ENCODE peak calls at places on chromosomes 7 and 10, in eight cellular contexts. K, D, S, U, V, R, A and F are unnamed samples.
A peak's percentile ranks its signal among the peaks of the same experiment; 100 is the strongest.

GRCh38 chr7:153190452-153190851 is 430.9 kb downstream of the ACTR3B start:
- DNase-seq in K (no peak), D (no peak), S (no peak), U (no peak), V (no peak), R (peak; percentile 70), A (no peak), F (peak; percentile 5)

GRCh38 chr7:140231779-140232491 is 55.2 kb upstream of the KDM7A start:
- DNase-seq in K (no peak), D (no peak), S (no peak), U (no peak), V (no peak), R (no peak), A (no peak), F (no peak)

GRCh38 chr7:68866136-68866535 is 732.1 kb upstream of the AUTS2 start:
- DNase-seq in K (no peak), D (no peak), S (no peak), U (no peak), V (no peak), R (no peak), A (no peak), F (no peak)

GRCh38 chr10:109852004-109852717 is 71.2 kb downstream of the XPNPEP1 start:
- DNase-seq in K (peak; percentile 80), D (peak; percentile 71), S (peak; percentile 37), U (peak; percentile 88), V (peak; percentile 83), R (peak; percentile 88), A (peak; percentile 82), F (peak; percentile 80)

GRCh38 chr10:73247509-73248258 is 629 bp upstream of the DNAJC9 start:
- DNase-seq in K (no peak), D (no peak), S (no peak), U (no peak), V (no peak), R (peak; percentile 14), A (no peak), F (no peak)

GRCh38 chr7:157568785-157569584 is 232.2 kb downstream of the DNAJB6 start:
- DNase-seq in K (no peak), D (peak; percentile 44), S (no peak), U (peak; percentile 47), V (peak; percentile 74), R (peak; percentile 56), A (peak; percentile 55), F (peak; percentile 18)

GRCh38 chr10:98087309-98087708 is 47.1 kb upstream of the R3HCC1L start:
- DNase-seq in K (no peak), D (no peak), S (no peak), U (no peak), V (no peak), R (peak; percentile 11), A (no peak), F (no peak)

GRCh38 chr10:24848169-24848688 is 104.2 kb downstream of the PRTFDC1 start:
- DNase-seq in K (no peak), D (no peak), S (no peak), U (no peak), V (no peak), R (no peak), A (no peak), F (peak; percentile 39)

GRCh38 chr10:78619244-78619851 is 449.4 kb upstream of the ZMIZ1 start:
- DNase-seq in K (no peak), D (no peak), S (no peak), U (peak; percentile 54), V (no peak), R (peak; percentile 2), A (no peak), F (no peak)

DNA sequence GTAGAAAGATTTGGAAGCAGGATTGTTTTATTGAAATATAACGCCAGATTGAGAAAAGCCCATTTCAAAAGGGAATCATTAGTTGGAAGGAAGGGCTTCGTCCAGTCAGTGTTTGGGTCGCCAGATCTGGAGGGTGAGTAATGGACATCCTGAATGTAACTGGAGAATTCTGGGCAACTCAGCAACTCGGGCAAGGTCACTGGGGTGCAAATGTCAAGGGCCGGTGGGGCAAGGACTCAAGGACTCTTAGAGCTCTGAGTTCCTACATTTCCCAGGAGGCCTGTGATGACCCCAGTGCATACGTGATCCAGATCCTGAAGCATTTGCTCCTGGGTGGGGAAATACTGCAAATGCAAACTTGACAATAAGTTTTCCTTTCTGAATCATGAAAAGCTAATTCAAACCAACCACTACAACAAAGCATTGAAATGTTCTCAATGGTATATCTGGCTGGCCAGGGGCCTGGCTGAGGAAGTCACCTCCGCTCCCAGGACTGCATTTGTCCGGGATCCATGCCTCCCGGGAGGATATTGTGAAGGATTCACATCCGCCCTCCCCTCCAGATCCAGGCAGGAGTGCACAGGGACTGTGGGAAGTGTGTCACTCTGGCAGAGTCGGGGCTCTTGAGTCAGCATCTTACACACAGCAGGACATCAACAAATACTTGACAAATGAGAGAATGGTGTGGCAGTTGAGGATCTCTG is 164.0 kb downstream of the FANK1 start:
- DNase-seq in K (no peak), D (no peak), S (no peak), U (no peak), V (no peak), R (no peak), A (peak; percentile 64), F (peak; percentile 90)
- TF ChIP-seq CTCF in K (no peak), D (no peak), S (no peak), U (no peak), V (no peak), R (no peak), A (no peak), F (no peak)

DNA sequence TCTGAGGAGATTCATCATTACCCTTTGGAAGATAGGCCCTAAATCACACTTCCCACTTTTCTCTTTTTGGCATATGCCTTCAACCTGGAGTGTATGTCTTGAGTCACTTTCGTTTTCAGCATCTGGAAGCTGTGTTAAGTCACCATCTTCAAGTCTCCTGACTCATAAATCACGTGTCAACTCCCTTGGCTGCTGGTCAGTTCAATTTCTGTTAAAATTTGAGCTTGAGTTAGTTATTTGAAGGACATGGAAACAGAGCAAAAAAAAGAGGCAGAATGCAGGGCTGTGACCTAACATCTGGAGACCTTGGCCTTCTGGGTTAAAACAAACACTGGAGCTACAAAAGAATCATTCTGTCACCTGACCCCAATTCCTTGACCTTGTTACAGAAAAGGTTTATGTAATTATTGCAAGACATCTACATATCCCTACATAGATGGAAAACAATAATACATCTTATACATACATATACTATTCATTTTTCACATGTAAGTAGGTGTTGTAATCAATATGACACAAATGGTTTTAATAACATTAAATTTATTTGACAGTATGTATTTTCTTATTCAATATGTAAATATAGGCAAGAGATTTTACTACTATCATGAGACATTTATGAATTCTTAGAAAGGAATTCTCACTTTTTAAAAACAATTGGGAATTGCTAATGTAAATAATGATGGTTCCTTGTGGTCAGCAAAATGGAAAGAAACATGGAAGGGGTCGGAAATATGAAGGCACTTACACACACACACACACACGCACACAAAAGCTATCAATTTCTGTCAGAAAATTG is 169.7 kb upstream of the PHYHIPL start:
- DNase-seq in K (no peak), D (no peak), S (peak; percentile 59), U (no peak), V (no peak), R (no peak), A (peak; percentile 47), F (peak; percentile 80)
- H3K4me3 ChIP-seq in K (no peak overlapping the region), D (no peak overlapping the region), S (no peak overlapping the region), U (no peak overlapping the region), V (no peak overlapping the region), R (no peak overlapping the region), A (no peak overlapping the region), F (no peak overlapping the region)

GRCh38 chr7:93463764-93464163 is 110.8 kb downstream of the CALCR start:
- DNase-seq in K (no peak), D (no peak), S (no peak), U (no peak), V (no peak), R (no peak), A (no peak), F (no peak)

GRCh38 chr7:93461350-93461749 is 113.2 kb downstream of the CALCR start:
- DNase-seq in K (no peak), D (no peak), S (no peak), U (no peak), V (no peak), R (peak; percentile 61), A (no peak), F (no peak)
- TF ChIP-seq CTCF in K (no peak), D (no peak), S (no peak), U (no peak), V (no peak), R (peak; percentile 72), A (no peak), F (no peak)

GRCh38 chr10:71888248-71888622 is 37.2 kb upstream of the PSAP start:
- DNase-seq in K (no peak), D (no peak), S (no peak), U (no peak), V (no peak), R (no peak), A (no peak), F (no peak)

GRCh38 chr10:71887767-71888166 is 36.7 kb upstream of the PSAP start:
- DNase-seq in K (no peak), D (no peak), S (no peak), U (no peak), V (no peak), R (no peak), A (no peak), F (no peak)

GRCh38 chr10:71888623-71889387 is 37.8 kb upstream of the PSAP start:
- DNase-seq in K (peak; percentile 69), D (peak; percentile 13), S (peak; percentile 61), U (peak; percentile 81), V (peak; percentile 94), R (peak; percentile 82), A (peak; percentile 95), F (peak; percentile 79)

GRCh38 chr10:71891437-71891836 is 40.4 kb upstream of the PSAP start:
- DNase-seq in K (no peak), D (no peak), S (no peak), U (no peak), V (no peak), R (no peak), A (no peak), F (no peak)

GRCh38 chr10:71889388-71889987 is 38.4 kb upstream of the PSAP start:
- DNase-seq in K (no peak), D (no peak), S (no peak), U (no peak), V (no peak), R (peak; percentile 25), A (no peak), F (no peak)
- H3K4me3 ChIP-seq in K (peak overlapping the region; percentile 47), D (peak overlapping the region; percentile 69), S (peak overlapping the region; percentile 51), U (peak overlapping the region; percentile 57), V (peak overlapping the region; percentile 54), R (peak overlapping the region; percentile 67), A (peak overlapping the region; percentile 51), F (peak overlapping the region; percentile 61)

GRCh38 chr10:100817268-100817839 is 72.0 kb downstream of the PAX2 start:
- DNase-seq in K (peak; percentile 31), D (no peak), S (no peak), U (no peak), V (no peak), R (peak; percentile 75), A (no peak), F (no peak)
- TF ChIP-seq CTCF in K (no peak), D (no peak), S (peak; percentile 13), U (no peak), V (no peak), R (peak; percentile 91), A (no peak), F (no peak)

GRCh38 chr7:105295626-105296352 is 92.9 kb downstream of the SRPK2 start:
- DNase-seq in K (no peak), D (no peak), S (no peak), U (no peak), V (no peak), R (no peak), A (no peak), F (no peak)
- H3K4me3 ChIP-seq in K (no peak overlapping the region), D (no peak overlapping the region), S (no peak overlapping the region), U (no peak overlapping the region), V (no peak overlapping the region), R (no peak overlapping the region), A (no peak overlapping the region), F (no peak overlapping the region)